ENCODE peak calls at places on chromosome 1, in four cellular contexts. A, M, N and U are unnamed samples.

GRCh38 chr1:10803971-10804820 is 7.8 kb upstream of the CASZ1 start:
- DNase-seq in A (no peak), M (no peak), N (no peak), U (no peak)

GRCh38 chr1:37157634-37158033 is 123.3 kb upstream of the GRIK3 start:
- DNase-seq in A (no peak), M (no peak), N (no peak), U (no peak)

GRCh38 chr1:20349561-20349960 is 58.9 kb downstream of the VWA5B1 start:
- DNase-seq in A (no peak), M (no peak), N (no peak), U (no peak)

GRCh38 chr1:5962265-5963105 is 29.7 kb downstream of the NPHP4 start:
- DNase-seq in A (no peak), M (no peak), N (no peak), U (no peak)

GRCh38 chr1:48003741-48004503 is 6.7 kb upstream of the TRABD2B start:
- DNase-seq in A (no peak), M (no peak), N (no peak), U (no peak)

GRCh38 chr1:177230228-177231016 is 59.7 kb downstream of the BRINP2 start:
- DNase-seq in A (no peak), M (no peak), N (no peak), U (no peak)

GRCh38 chr1:18440385-18441226 is 40.1 kb upstream of the KLHDC7A start:
- DNase-seq in A (no peak), M (no peak), N (no peak), U (no peak)

GRCh38 chr1:110084226-110085078 is 14.0 kb upstream of the ALX3 start:
- DNase-seq in A (peak; percentile 27), M (no peak), N (no peak), U (peak; percentile 26)

GRCh38 chr1:110914676-110915075 is 41.7 kb downstream of the CD53 start:
- DNase-seq in A (no peak), M (no peak), N (no peak), U (no peak)

GRCh38 chr1:210477328-210477924 is 148.7 kb downstream of the HHAT start:
- DNase-seq in A (no peak), M (no peak), N (no peak), U (no peak)

GRCh38 chr1:110056776-110057175 is 13.7 kb downstream of the ALX3 start:
- DNase-seq in A (no peak), M (no peak), N (no peak), U (no peak)

GRCh38 chr1:208318150-208318734 is 74.1 kb upstream of the PLXNA2 start:
- DNase-seq in A (no peak), M (no peak), N (no peak), U (no peak)

GRCh38 chr1:232620356-232620841 is 9.5 kb downstream of the SIPA1L2 start:
- DNase-seq in A (no peak), M (no peak), N (no peak), U (no peak)
- TF ChIP-seq CREB1 in A (no peak), M (no peak), N (no peak), U (no peak)

GRCh38 chr1:187942986-187943385 is 1114.2 kb downstream of the PLA2G4A start:
- DNase-seq in A (no peak), M (no peak), N (no peak), U (no peak)
- TF ChIP-seq CBFB in A (no peak), M (no peak), N (no peak), U (no peak)

GRCh38 chr1:8873506-8874229 is 4.8 kb downstream of the ENO1 start:
- DNase-seq in A (no peak), M (peak; percentile 87), N (no peak), U (peak; percentile 66)

GRCh38 chr1:8873001-8873400 is 5.5 kb downstream of the ENO1 start:
- DNase-seq in A (no peak), M (no peak), N (no peak), U (no peak)

GRCh38 chr1:8876099-8876496 is 2.4 kb downstream of the ENO1 start:
- DNase-seq in A (no peak), M (no peak), N (no peak), U (no peak)

GRCh38 chr1:8874230-8875201 is 4.0 kb downstream of the ENO1 start:
- DNase-seq in A (no peak), M (no peak), N (no peak), U (no peak)

DNA sequence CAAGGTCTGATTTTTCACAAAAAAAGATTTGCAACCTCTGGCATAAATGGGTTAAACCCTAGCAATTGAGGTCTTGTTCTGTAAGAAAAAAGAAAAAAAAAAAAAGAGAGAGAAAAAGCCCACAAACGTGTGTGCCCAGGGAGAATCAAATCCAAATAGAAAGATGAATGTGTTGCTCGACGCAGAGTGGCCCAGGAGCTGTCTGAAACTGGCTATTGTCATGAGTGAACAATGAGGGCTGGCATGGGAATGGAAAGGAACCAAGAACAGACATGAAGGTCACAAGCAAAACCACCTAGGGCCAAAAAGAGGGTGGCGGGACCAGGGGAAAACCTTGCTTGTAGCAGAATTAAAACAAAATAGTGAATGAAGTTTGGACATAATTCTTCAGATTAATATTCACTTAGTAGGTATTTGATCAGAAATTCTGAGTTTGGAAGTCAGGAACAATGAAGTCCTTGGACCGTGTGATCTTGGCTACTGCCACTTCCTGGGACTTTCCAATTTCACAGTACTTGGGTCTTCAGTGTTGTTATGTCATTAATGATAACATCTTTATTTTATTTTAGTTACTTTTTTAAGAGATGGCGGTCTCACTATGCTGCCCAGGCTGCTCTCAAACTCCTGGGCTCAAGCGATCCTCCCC is 3.1 kb downstream of the ENO1 start:
- DNase-seq in A (no peak), M (no peak), N (no peak), U (no peak)
- TF ChIP-seq ATF3 in A (no peak), M (no peak), N (no peak), U (no peak)

GRCh38 chr1:193406901-193407300 is 220.5 kb upstream of the B3GALT2 start:
- DNase-seq in A (no peak), M (peak; percentile 23), N (peak; percentile 28), U (no peak)
- TF ChIP-seq CREB1 in A (no peak), M (no peak), N (no peak), U (no peak)

GRCh38 chr1:186807162-186807561 is 21.6 kb upstream of the PLA2G4A start:
- DNase-seq in A (no peak), M (no peak), N (no peak), U (no peak)

GRCh38 chr1:186802388-186802787 is 26.4 kb upstream of the PLA2G4A start:
- DNase-seq in A (no peak), M (no peak), N (no peak), U (no peak)

GRCh38 chr1:186804669-186805068 is 24.1 kb upstream of the PLA2G4A start:
- DNase-seq in A (no peak), M (no peak), N (no peak), U (no peak)

GRCh38 chr1:186811892-186812291 is 16.9 kb upstream of the PLA2G4A start:
- DNase-seq in A (no peak), M (no peak), N (no peak), U (no peak)

DNA sequence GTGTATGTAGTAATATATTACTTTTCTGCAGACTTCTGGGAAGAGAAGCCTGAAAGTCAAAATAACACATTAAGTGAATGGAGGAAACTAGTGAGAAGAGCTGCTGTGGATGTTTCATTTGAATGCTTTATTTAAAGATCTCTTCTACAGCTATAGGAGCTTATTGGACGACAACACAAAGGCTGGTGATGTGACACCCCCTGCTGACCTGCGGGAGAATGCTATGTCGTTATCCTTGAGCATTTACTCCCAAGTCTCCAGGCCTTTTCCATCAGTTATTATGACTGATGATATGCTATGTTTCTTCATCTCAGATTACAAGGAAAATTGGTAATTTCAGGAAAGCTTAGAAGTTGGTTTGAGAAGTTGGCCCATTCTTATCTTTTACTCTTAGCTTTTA is 22.3 kb upstream of the PLA2G4A start:
- DNase-seq in A (no peak), M (no peak), N (peak; percentile 5), U (peak; percentile 33)
- TF ChIP-seq CBFB in A (no peak), M (no peak), N (no peak), U (no peak)

GRCh38 chr1:91007827-91008226 is 14.0 kb downstream of the ZNF644 start:
- DNase-seq in A (no peak), M (no peak), N (no peak), U (no peak)
- TF ChIP-seq ATF3 in A (no peak), M (no peak), N (no peak), U (no peak)

DNA sequence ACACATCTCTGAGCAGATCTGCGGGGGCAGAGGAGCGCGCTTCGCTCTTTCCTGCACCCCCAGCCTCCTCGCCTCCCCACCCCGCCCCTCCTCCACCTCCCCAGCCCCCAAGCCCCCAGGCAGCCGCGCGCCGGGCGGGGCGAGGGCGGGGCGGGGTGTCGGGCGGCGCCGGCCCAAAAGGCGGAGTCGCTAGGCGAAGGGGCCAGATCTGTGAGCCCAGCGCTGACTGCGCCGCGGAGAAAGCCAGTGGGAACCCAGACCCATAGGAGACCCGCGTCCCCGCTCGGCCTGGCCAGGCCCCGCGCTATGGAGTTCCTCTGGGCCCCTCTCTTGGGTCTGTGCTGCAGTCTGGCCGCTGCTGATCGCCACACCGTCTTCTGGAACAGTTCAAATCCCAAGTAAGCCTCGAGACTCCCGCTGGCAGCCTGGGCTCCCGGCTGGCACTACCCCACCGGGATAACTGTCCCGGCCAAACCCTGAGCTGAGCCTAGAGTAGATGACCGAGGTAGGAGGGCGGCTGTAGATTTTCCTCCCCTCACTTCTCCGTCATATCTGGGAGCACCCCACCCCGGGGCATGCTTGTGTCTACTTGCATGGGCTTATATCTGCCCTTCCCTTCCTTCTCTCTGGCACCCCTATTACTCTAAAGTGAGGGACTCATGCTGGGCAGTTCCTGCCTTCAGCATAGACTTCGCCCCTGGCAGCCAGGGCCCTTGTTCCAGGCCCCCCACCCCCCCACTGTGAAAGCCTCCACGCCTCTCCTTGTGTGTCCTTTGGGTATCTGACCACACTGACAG is at the start of gene EFNA1:
- DNase-seq in A (no peak), M (peak; percentile 65), N (peak; percentile 59), U (peak; percentile 61)
- TF ChIP-seq CREB1 in A (no peak), M (no peak), N (no peak), U (no peak)

GRCh38 chr1:53890522-53890941 is 935 bp upstream of the YIPF1 start:
- DNase-seq in A (no peak), M (no peak), N (no peak), U (no peak)
- TF ChIP-seq CBFB in A (no peak), M (no peak), N (no peak), U (no peak)

GRCh38 chr1:171566467-171566866 is 55.6 kb upstream of the MYOCOS start:
- DNase-seq in A (no peak), M (no peak), N (no peak), U (no peak)
- TF ChIP-seq ATF3 in A (no peak), M (no peak), N (no peak), U (no peak)

GRCh38 chr1:3905953-3906671 is 6.0 kb upstream of the C1orf174 start:
- DNase-seq in A (no peak), M (peak; percentile 66), N (no peak), U (no peak)
- TF ChIP-seq CREB1 in A (no peak), M (no peak), N (no peak), U (no peak)